ENCODE peak calls at places on chromosomes 12 and 14, in eight cellular contexts. One of them, this sample, is unnamed.

GRCh38 chr12:54388214-54389138 is 3.9 kb upstream of the ZNF385A start:
- DNase-seq in OCI-LY7: no peak
- DNase-seq in AG10803: no peak
- DNase-seq in cardiac muscle cell: peak
- DNase-seq in endodermal cell: no peak
- DNase-seq in epithelial cell of esophagus: no peak
- DNase-seq in GM13977: no peak
- DNase-seq in osteocyte: no peak
- DNase-seq in this sample: no peak

GRCh38 chr12:95371571-95371970 is 102.4 kb upstream of the METAP2 start:
- DNase-seq in OCI-LY7: no peak
- DNase-seq in AG10803: peak
- DNase-seq in cardiac muscle cell: no peak
- DNase-seq in endodermal cell: no peak
- DNase-seq in epithelial cell of esophagus: no peak
- DNase-seq in GM13977: no peak
- DNase-seq in osteocyte: no peak
- DNase-seq in this sample: no peak

GRCh38 chr12:25959069-25959961 is 833 bp downstream of the RASSF8 start:
- DNase-seq in OCI-LY7: no peak
- DNase-seq in AG10803: peak
- DNase-seq in cardiac muscle cell: peak
- DNase-seq in endodermal cell: peak
- DNase-seq in epithelial cell of esophagus: peak
- DNase-seq in GM13977: no peak
- DNase-seq in osteocyte: peak
- DNase-seq in this sample: peak

GRCh38 chr14:88838015-88838414 is 13.6 kb downstream of the TTC8 start:
- DNase-seq in OCI-LY7: no peak
- DNase-seq in AG10803: no peak
- DNase-seq in cardiac muscle cell: no peak
- DNase-seq in endodermal cell: no peak
- DNase-seq in epithelial cell of esophagus: no peak
- DNase-seq in GM13977: no peak
- DNase-seq in osteocyte: no peak
- DNase-seq in this sample: no peak

GRCh38 chr12:100956311-100956852 is 161.8 kb downstream of the ANO4 start:
- DNase-seq in OCI-LY7: no peak
- DNase-seq in AG10803: no peak
- DNase-seq in cardiac muscle cell: no peak
- DNase-seq in endodermal cell: no peak
- DNase-seq in epithelial cell of esophagus: no peak
- DNase-seq in GM13977: no peak
- DNase-seq in osteocyte: no peak
- DNase-seq in this sample: no peak

GRCh38 chr14:87935081-87935828 is 57.7 kb downstream of the GALC start:
- DNase-seq in OCI-LY7: no peak
- DNase-seq in AG10803: peak
- DNase-seq in cardiac muscle cell: no peak
- DNase-seq in endodermal cell: no peak
- DNase-seq in epithelial cell of esophagus: no peak
- DNase-seq in GM13977: no peak
- DNase-seq in osteocyte: no peak
- DNase-seq in this sample: no peak

GRCh38 chr12:131901431-131902331 is 7.3 kb downstream of the ULK1 start:
- DNase-seq in OCI-LY7: no peak
- DNase-seq in AG10803: no peak
- DNase-seq in cardiac muscle cell: no peak
- DNase-seq in endodermal cell: no peak
- DNase-seq in epithelial cell of esophagus: no peak
- DNase-seq in GM13977: no peak
- DNase-seq in osteocyte: no peak
- DNase-seq in this sample: no peak

GRCh38 chr14:93480867-93481266 is 50.1 kb downstream of the UNC79 start:
- DNase-seq in OCI-LY7: no peak
- DNase-seq in AG10803: no peak
- DNase-seq in cardiac muscle cell: no peak
- DNase-seq in endodermal cell: no peak
- DNase-seq in epithelial cell of esophagus: no peak
- DNase-seq in GM13977: no peak
- DNase-seq in osteocyte: no peak
- DNase-seq in this sample: no peak

GRCh38 chr14:81464253-81465001 is 64.3 kb upstream of the STON2 start:
- DNase-seq in OCI-LY7: peak
- DNase-seq in AG10803: peak
- DNase-seq in cardiac muscle cell: peak
- DNase-seq in endodermal cell: peak
- DNase-seq in epithelial cell of esophagus: peak
- DNase-seq in GM13977: peak
- DNase-seq in osteocyte: no peak
- DNase-seq in this sample: no peak

GRCh38 chr12:115023279-115023678 is 339.3 kb upstream of the TBX3 start:
- DNase-seq in OCI-LY7: no peak
- DNase-seq in AG10803: peak
- DNase-seq in cardiac muscle cell: no peak
- DNase-seq in endodermal cell: no peak
- DNase-seq in epithelial cell of esophagus: no peak
- DNase-seq in GM13977: no peak
- DNase-seq in osteocyte: no peak
- DNase-seq in this sample: no peak

GRCh38 chr12:77679701-77680100 is 151.0 kb upstream of the NAV3 start:
- DNase-seq in OCI-LY7: no peak
- DNase-seq in AG10803: no peak
- DNase-seq in cardiac muscle cell: no peak
- DNase-seq in endodermal cell: no peak
- DNase-seq in epithelial cell of esophagus: no peak
- DNase-seq in GM13977: no peak
- DNase-seq in osteocyte: no peak
- DNase-seq in this sample: no peak

GRCh38 chr12:130121246-130122005 is 40.8 kb upstream of the FZD10 start:
- DNase-seq in OCI-LY7: no peak
- DNase-seq in AG10803: no peak
- DNase-seq in cardiac muscle cell: no peak
- DNase-seq in endodermal cell: no peak
- DNase-seq in epithelial cell of esophagus: no peak
- DNase-seq in GM13977: no peak
- DNase-seq in osteocyte: no peak
- DNase-seq in this sample: no peak

GRCh38 chr12:67082221-67082620 is 186.9 kb upstream of the CAND1 start:
- DNase-seq in OCI-LY7: no peak
- DNase-seq in AG10803: no peak
- DNase-seq in cardiac muscle cell: no peak
- DNase-seq in endodermal cell: no peak
- DNase-seq in epithelial cell of esophagus: peak
- DNase-seq in GM13977: no peak
- DNase-seq in osteocyte: no peak
- DNase-seq in this sample: no peak

GRCh38 chr14:66038214-66038977 is 447.8 kb upstream of the CCDC196 start:
- DNase-seq in OCI-LY7: no peak
- DNase-seq in AG10803: peak
- DNase-seq in cardiac muscle cell: no peak
- DNase-seq in endodermal cell: no peak
- DNase-seq in epithelial cell of esophagus: peak
- DNase-seq in GM13977: no peak
- DNase-seq in osteocyte: no peak
- DNase-seq in this sample: no peak

DNA sequence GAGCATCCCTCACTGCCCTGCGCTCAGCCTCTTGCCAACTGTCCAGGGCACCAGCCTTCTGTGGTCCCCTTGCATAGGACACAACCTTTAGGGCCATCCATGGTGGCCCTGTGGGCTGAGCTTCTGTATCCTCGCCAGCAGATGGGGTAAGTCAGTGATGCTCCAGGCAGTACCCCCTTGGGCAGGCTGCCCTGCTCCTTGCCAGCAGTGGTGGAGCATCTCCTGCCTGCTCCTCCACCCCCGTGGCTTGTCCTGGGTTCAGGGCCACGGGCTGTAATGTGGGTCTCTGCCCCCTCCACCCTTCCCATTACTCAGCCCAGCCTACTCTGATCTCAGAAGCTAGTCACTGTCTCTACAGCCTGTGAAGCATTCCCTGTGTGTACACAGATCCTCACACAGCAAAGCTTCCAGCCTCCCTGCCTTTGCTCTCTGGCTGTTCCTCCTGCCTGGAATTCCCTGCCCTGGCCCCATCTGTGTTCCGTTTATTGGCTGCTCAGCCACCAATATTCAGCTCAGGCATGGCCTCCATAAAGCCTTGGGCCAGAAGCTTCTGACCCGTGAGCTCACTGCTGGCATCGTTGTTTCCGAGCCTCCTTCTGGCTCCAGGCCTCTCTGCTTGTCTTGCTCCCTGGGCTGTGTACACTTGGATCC is 177.2 kb upstream of the PRMT8 start:
- DNase-seq in OCI-LY7: peak
- DNase-seq in AG10803: peak
- DNase-seq in cardiac muscle cell: peak
- DNase-seq in endodermal cell: peak
- DNase-seq in epithelial cell of esophagus: no peak
- DNase-seq in GM13977: peak
- DNase-seq in osteocyte: no peak
- DNase-seq in this sample: no peak
- TF ChIP-seq CTCF in OCI-LY7: peak
- TF ChIP-seq CTCF in AG10803: peak
- TF ChIP-seq CTCF in cardiac muscle cell: peak
- TF ChIP-seq CTCF in endodermal cell: peak
- TF ChIP-seq CTCF in epithelial cell of esophagus: peak
- TF ChIP-seq CTCF in GM13977: peak
- TF ChIP-seq CTCF in osteocyte: peak
- TF ChIP-seq CTCF in this sample: no peak

DNA sequence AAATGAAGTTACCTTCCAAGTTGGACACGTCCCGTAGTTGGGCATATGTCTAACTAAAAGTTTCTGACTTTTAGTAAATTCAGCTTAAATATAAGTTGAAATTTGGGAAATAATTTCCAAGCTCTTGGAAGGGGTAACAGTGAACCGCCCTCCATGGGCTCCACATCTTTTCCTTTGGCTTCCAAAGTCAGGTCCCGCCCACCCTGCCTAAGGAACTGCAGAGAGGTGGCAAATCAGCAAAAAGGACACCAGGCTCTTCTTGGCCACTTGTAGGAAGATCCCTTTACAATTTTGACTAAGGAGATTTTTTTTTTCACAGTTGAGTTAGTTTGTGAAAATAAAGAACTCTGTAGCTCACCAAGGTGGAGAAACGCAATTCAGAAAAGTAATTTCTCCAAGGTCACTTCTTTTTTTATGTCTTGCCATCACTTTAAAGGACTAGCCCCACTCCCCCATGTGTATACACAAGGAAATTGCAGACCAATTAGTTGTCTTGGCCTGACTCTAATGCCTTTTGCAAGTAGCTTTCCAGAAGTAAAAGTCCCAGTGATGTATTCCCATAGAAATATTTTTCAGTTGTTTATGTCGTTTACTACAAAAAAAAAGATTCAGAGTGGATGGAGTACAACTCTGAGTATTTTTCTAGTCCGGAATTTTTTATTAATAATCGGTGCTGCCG is 181.2 kb downstream of the PELI2 start:
- DNase-seq in OCI-LY7: no peak
- DNase-seq in AG10803: no peak
- DNase-seq in cardiac muscle cell: no peak
- DNase-seq in endodermal cell: no peak
- DNase-seq in epithelial cell of esophagus: no peak
- DNase-seq in GM13977: no peak
- DNase-seq in osteocyte: no peak
- DNase-seq in this sample: no peak
- TF ChIP-seq CTCF in OCI-LY7: no peak
- TF ChIP-seq CTCF in AG10803: no peak
- TF ChIP-seq CTCF in cardiac muscle cell: no peak
- TF ChIP-seq CTCF in endodermal cell: peak
- TF ChIP-seq CTCF in epithelial cell of esophagus: no peak
- TF ChIP-seq CTCF in GM13977: no peak
- TF ChIP-seq CTCF in osteocyte: no peak
- TF ChIP-seq CTCF in this sample: no peak

GRCh38 chr14:99475179-99475578 is 5.5 kb downstream of the SETD3 start:
- DNase-seq in OCI-LY7: no peak
- DNase-seq in AG10803: no peak
- DNase-seq in cardiac muscle cell: peak
- DNase-seq in endodermal cell: peak
- DNase-seq in epithelial cell of esophagus: peak
- DNase-seq in GM13977: no peak
- DNase-seq in osteocyte: no peak
- DNase-seq in this sample: no peak
- TF ChIP-seq CTCF in OCI-LY7: no peak
- TF ChIP-seq CTCF in AG10803: no peak
- TF ChIP-seq CTCF in cardiac muscle cell: peak
- TF ChIP-seq CTCF in endodermal cell: peak
- TF ChIP-seq CTCF in epithelial cell of esophagus: peak
- TF ChIP-seq CTCF in GM13977: no peak
- TF ChIP-seq CTCF in osteocyte: no peak
- TF ChIP-seq CTCF in this sample: no peak

GRCh38 chr12:99277566-99277965 is 370.0 kb upstream of the GARIN6 start:
- DNase-seq in OCI-LY7: no peak
- DNase-seq in AG10803: no peak
- DNase-seq in cardiac muscle cell: no peak
- DNase-seq in endodermal cell: no peak
- DNase-seq in epithelial cell of esophagus: peak
- DNase-seq in GM13977: no peak
- DNase-seq in osteocyte: no peak
- DNase-seq in this sample: no peak
- TF ChIP-seq CTCF in OCI-LY7: no peak
- TF ChIP-seq CTCF in AG10803: no peak
- TF ChIP-seq CTCF in cardiac muscle cell: no peak
- TF ChIP-seq CTCF in endodermal cell: no peak
- TF ChIP-seq CTCF in epithelial cell of esophagus: no peak
- TF ChIP-seq CTCF in GM13977: no peak
- TF ChIP-seq CTCF in osteocyte: no peak
- TF ChIP-seq CTCF in this sample: no peak

DNA sequence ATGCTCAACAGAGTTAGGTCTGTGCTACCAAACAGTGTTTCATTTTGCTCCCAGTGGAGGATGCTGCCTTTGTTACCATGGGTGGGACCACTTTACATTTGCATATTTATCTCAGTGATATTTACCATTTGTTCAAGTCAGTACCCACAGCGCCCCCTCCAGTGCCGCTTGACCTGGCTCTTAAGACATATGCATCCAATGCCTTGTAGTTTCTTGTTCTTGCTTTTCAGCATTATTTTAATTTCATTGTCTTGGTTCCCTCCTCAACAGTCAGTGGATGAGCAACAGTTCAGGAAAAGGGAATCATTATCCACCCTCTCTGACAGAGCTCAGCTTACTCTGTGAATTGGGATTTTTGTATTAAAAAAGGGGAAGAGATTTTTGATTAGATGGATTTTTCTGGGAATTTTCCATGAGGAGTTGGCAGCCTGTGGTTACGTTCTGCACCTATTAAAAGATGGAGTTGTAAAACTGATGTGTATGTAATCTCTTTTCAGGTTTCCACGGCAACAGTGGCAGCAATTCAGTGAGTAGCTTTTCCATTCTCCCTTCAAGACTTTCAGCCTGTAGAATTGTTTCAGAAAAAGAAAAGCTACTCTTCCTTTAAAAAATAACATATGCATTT is 240.5 kb upstream of the DAAM1 start:
- DNase-seq in OCI-LY7: no peak
- DNase-seq in AG10803: no peak
- DNase-seq in cardiac muscle cell: peak
- DNase-seq in endodermal cell: peak
- DNase-seq in epithelial cell of esophagus: peak
- DNase-seq in GM13977: no peak
- DNase-seq in osteocyte: no peak
- DNase-seq in this sample: no peak
- TF ChIP-seq CTCF in OCI-LY7: peak
- TF ChIP-seq CTCF in AG10803: no peak
- TF ChIP-seq CTCF in cardiac muscle cell: peak
- TF ChIP-seq CTCF in endodermal cell: peak
- TF ChIP-seq CTCF in epithelial cell of esophagus: no peak
- TF ChIP-seq CTCF in GM13977: no peak
- TF ChIP-seq CTCF in osteocyte: peak
- TF ChIP-seq CTCF in this sample: no peak

GRCh38 chr12:66066071-66066928 is 64.2 kb downstream of the LLPH start:
- DNase-seq in OCI-LY7: no peak
- DNase-seq in AG10803: peak
- DNase-seq in cardiac muscle cell: peak
- DNase-seq in endodermal cell: peak
- DNase-seq in epithelial cell of esophagus: no peak
- DNase-seq in GM13977: no peak
- DNase-seq in osteocyte: no peak
- DNase-seq in this sample: no peak
- TF ChIP-seq CTCF in OCI-LY7: no peak
- TF ChIP-seq CTCF in AG10803: peak
- TF ChIP-seq CTCF in cardiac muscle cell: no peak
- TF ChIP-seq CTCF in endodermal cell: peak
- TF ChIP-seq CTCF in epithelial cell of esophagus: no peak
- TF ChIP-seq CTCF in GM13977: peak
- TF ChIP-seq CTCF in osteocyte: no peak
- TF ChIP-seq CTCF in this sample: no peak